ENCODE peak calls at places on chromosome 3, in five cellular contexts. R is ureter, E is heart left ventricle, P is AG09319, A is DMS153. T is an unnamed sample.

GRCh38 chr3:187368765-187369450 is 723 bp downstream of the RTP4 start:
- DNase-seq in R (no peak), E (no peak), A (no peak), P (no peak), T (no peak)

GRCh38 chr3:117553461-117553860 is 843.9 kb downstream of the TUSC7 start:
- DNase-seq in P (no peak), R (no peak), E (no peak), A (no peak), T (no peak)

GRCh38 chr3:133213942-133214341 is 175.8 kb downstream of the TMEM108 start:
- DNase-seq in E (no peak), R (no peak), P (no peak), A (no peak), T (no peak)

GRCh38 chr3:73580343-73580742 is 44.4 kb downstream of the PDZRN3 start:
- DNase-seq in E (no peak), A (no peak), R (no peak), P (no peak), T (no peak)

GRCh38 chr3:67593761-67594234 is 60.6 kb downstream of the SUCLG2 start:
- DNase-seq in A (no peak), R (no peak), E (no peak), P (no peak), T (no peak)

GRCh38 chr3:142577701-142578308 is 728 bp downstream of the ATR start:
- DNase-seq in R (no peak), E (no peak), A (no peak), P (no peak), T (no peak)

GRCh38 chr3:119324899-119325298 is 30.7 kb downstream of the ARHGAP31 start:
- DNase-seq in A (no peak), E (no peak), P (no peak), R (no peak), T (no peak)

GRCh38 chr3:121723485-121723884 is 26.1 kb downstream of the GOLGB1 start:
- DNase-seq in P (no peak), E (no peak), A (no peak), R (no peak), T (no peak)

GRCh38 chr3:134039161-134039862 is 9.6 kb upstream of the SLCO2A1 start:
- DNase-seq in P (no peak), E (peak; percentile 64), A (no peak), R (no peak), T (no peak)

GRCh38 chr3:188199386-188199785 is 45.4 kb downstream of the LPP start:
- DNase-seq in A (no peak), R (no peak), P (no peak), E (no peak), T (no peak)

GRCh38 chr3:60431599-60431958 is 819.7 kb downstream of the FHIT start:
- DNase-seq in A (no peak), P (no peak), E (no peak), R (no peak), T (no peak)

GRCh38 chr3:9870978-9871377 is 9.1 kb downstream of the CIDEC start:
- DNase-seq in A (no peak), E (no peak), R (no peak), P (peak; percentile 44), T (no peak)

GRCh38 chr3:31659246-31659645 is 126.5 kb downstream of the STT3B start:
- DNase-seq in A (no peak), P (no peak), E (no peak), R (no peak), T (no peak)

GRCh38 chr3:104628185-104628789 is 738.4 kb upstream of the ALCAM start:
- DNase-seq in A (no peak), P (peak; percentile 28), E (no peak), R (no peak), T (no peak)

GRCh38 chr3:177777699-177778098 is 580.4 kb upstream of the TBL1XR1 start:
- DNase-seq in A (no peak), E (peak; percentile 52), P (no peak), R (no peak), T (peak; percentile 67)

GRCh38 chr3:58334013-58334321 is 1.3 kb downstream of the PXK start:
- DNase-seq in E (no peak), P (no peak), R (no peak), A (no peak), T (no peak)

GRCh38 chr3:177055557-177056290 is 141.6 kb downstream of the TBL1XR1 start:
- DNase-seq in P (no peak), A (no peak), E (no peak), R (no peak), T (no peak)

T was measured in left lobe of liver.